ENCODE peak calls at places on chromosomes 7 and 10, in five cellular contexts. Y is putamen; Z is kidney epithelial cell; H is NCI-H345; P is stimulated activated CD4-positive, alpha-beta T cell treated with anti-CD3 and anti-CD28 coated beads, TNF-alpha, amount 100 ng/mL, for 24 hours. C is an unnamed sample.

GRCh38 chr10:129605266-129605985 is 138.4 kb downstream of the MGMT start:
- DNase-seq in H (no peak), P (no peak), Y (no peak), Z (no peak), C (no peak)

GRCh38 chr10:43079823-43080222 is 3.0 kb downstream of the RET start:
- DNase-seq in P (no peak), Z (no peak), H (no peak), Y (no peak), C (no peak)

GRCh38 chr10:112716924-112717348 is 233.1 kb upstream of the TCF7L2 start:
- DNase-seq in P (no peak), Z (no peak), H (no peak), Y (no peak), C (no peak)

GRCh38 chr7:105805619-105806018 is 70.8 kb downstream of the ATXN7L1 start:
- DNase-seq in Z (no peak), Y (no peak), H (no peak), P (no peak), C (no peak)

GRCh38 chr10:110040767-110041478 is 33.1 kb downstream of the ADD3 start:
- DNase-seq in P (no peak), Y (no peak), Z (peak), H (no peak), C (no peak)

GRCh38 chr10:74208081-74208480 is 57.1 kb downstream of the ADK start:
- DNase-seq in P (no peak), Y (no peak), Z (no peak), H (peak), C (no peak)

GRCh38 chr10:78894841-78895195 is 173.9 kb upstream of the ZMIZ1 start:
- DNase-seq in Z (no peak), P (no peak), H (peak), Y (no peak), C (no peak)

GRCh38 chr10:90621577-90621976 is 236.3 kb downstream of the HTR7 start:
- DNase-seq in Z (peak), P (no peak), Y (no peak), H (no peak), C (no peak)

GRCh38 chr7:137731436-137731835 is 115.3 kb downstream of the DGKI start:
- DNase-seq in Y (no peak), P (no peak), Z (no peak), H (no peak), C (no peak)

GRCh38 chr10:6211341-6212265 is 8.9 kb downstream of the PFKFB3 start:
- DNase-seq in Z (no peak), P (no peak), H (no peak), Y (peak), C (no peak)

GRCh38 chr7:143120696-143121405 is 11.0 kb upstream of the PIP start:
- DNase-seq in H (no peak), P (no peak), Z (no peak), Y (no peak), C (no peak)

GRCh38 chr7:97732567-97733275 is 835 bp downstream of the TAC1 start:
- DNase-seq in Z (no peak), H (no peak), Y (no peak), P (no peak), C (no peak)

GRCh38 chr7:14606101-14606500 is 296.4 kb downstream of the DGKB start:
- DNase-seq in Y (no peak), H (no peak), Z (peak), P (no peak), C (no peak)

GRCh38 chr7:7498881-7499280 is 36.8 kb downstream of the COL28A1 start:
- DNase-seq in Z (no peak), P (no peak), H (no peak), Y (peak), C (no peak)

GRCh38 chr10:73060738-73061635 is 35.7 kb downstream of the P4HA1 start:
- DNase-seq in Z (no peak), Y (no peak), P (no peak), H (peak), C (no peak)

GRCh38 chr7:30697716-30698460 is 15.6 kb upstream of the CRHR2 start:
- DNase-seq in Y (no peak), P (no peak), H (no peak), Z (no peak), C (no peak)

GRCh38 chr10:45375716-45376231 is 1.8 kb downstream of the ALOX5 start:
- DNase-seq in H (no peak), Z (no peak), Y (no peak), P (no peak), C (no peak)

GRCh38 chr10:77983384-77984341 is 45.7 kb downstream of the POLR3A start:
- DNase-seq in Y (peak), H (no peak), Z (no peak), P (no peak), C (peak)

GRCh38 chr7:148264933-148265557 is 325.5 kb upstream of the C7orf33 start:
- DNase-seq in Z (no peak), H (peak), Y (no peak), P (no peak), C (no peak)

GRCh38 chr10:102342958-102343357 is 52.5 kb upstream of the NFKB2 start:
- DNase-seq in Z (no peak), Y (no peak), P (no peak), H (no peak), C (peak)

GRCh38 chr10:4012848-4013247 is 227.8 kb upstream of the KLF6 start:
- DNase-seq in Y (no peak), H (no peak), Z (no peak), P (no peak), C (no peak)

GRCh38 chr10:61835909-61836232 is 65.6 kb upstream of the ARID5B start:
- DNase-seq in H (no peak), P (no peak), Z (no peak), Y (no peak), C (no peak)

GRCh38 chr10:114271779-114272167 is 32.7 kb downstream of the VWA2 start:
- DNase-seq in Y (no peak), P (no peak), H (no peak), Z (peak), C (peak)

GRCh38 chr10:101113890-101114403 is 17.2 kb upstream of the TLX1 start:
- DNase-seq in H (no peak), P (no peak), Y (no peak), Z (no peak), C (no peak)

GRCh38 chr7:57305192-57305748 is 144.7 kb upstream of the ZNF716 start:
- DNase-seq in Z (no peak), Y (no peak), H (no peak), P (no peak), C (no peak)

GRCh38 chr7:44759246-44759645 is 10.6 kb downstream of the ZMIZ2 start:
- DNase-seq in P (no peak), Y (no peak), H (no peak), Z (no peak), C (no peak)

GRCh38 chr10:93879273-93879672 is 14.5 kb upstream of the SLC35G1 start:
- DNase-seq in H (no peak), P (no peak), Z (no peak), Y (no peak), C (no peak)

GRCh38 chr7:155816192-155816508 is 3.9 kb upstream of the SHH start:
- DNase-seq in P (no peak), H (no peak), Z (no peak), Y (no peak), C (no peak)

GRCh38 chr10:20885678-20886077 is 11.4 kb downstream of the NEBL start:
- DNase-seq in H (no peak), Z (peak), Y (no peak), P (no peak), C (no peak)

GRCh38 chr7:106774768-106775551 is 90.1 kb upstream of the PIK3CG start:
- DNase-seq in H (no peak), Y (no peak), P (no peak), Z (no peak), C (no peak)

GRCh38 chr7:128352138-128352537 is 8.4 kb upstream of the RBM28 start:
- DNase-seq in H (no peak), Y (no peak), P (no peak), Z (no peak), C (no peak)

GRCh38 chr10:97771913-97772823 is at the start of gene SFRP5:
- DNase-seq in H (no peak), Z (no peak), Y (no peak), P (no peak), C (no peak)

GRCh38 chr10:32577448-32577847 is 131.5 kb downstream of the CCDC7 start:
- DNase-seq in H (no peak), P (no peak), Z (peak), Y (no peak), C (peak)

GRCh38 chr7:130154501-130155317 is 50.5 kb downstream of the TMEM209 start:
- DNase-seq in Y (no peak), P (no peak), Z (no peak), H (peak), C (no peak)

GRCh38 chr10:61902448-61903183 is 1.1 kb downstream of the ARID5B start:
- DNase-seq in H (peak), Z (no peak), Y (peak), P (no peak), C (no peak)

GRCh38 chr10:101961591-101962498 is 94.1 kb downstream of the ARMH3 start:
- DNase-seq in Z (no peak), P (no peak), Y (no peak), H (peak), C (no peak)

GRCh38 chr7:77383333-77383740 is 32.8 kb downstream of the GSAP start:
- DNase-seq in Z (no peak), Y (no peak), P (no peak), H (no peak), C (no peak)

C was measured in AG09309.